ENCODE peak calls at places on chromosome 5, in eight cellular contexts. One of them, this sample, is unnamed.
A peak's percentile ranks its signal among the peaks of the same experiment; 100 is the strongest.

GRCh38 chr5:150763023-150763793 is 4.4 kb upstream of the DCTN4 start:
- DNase-seq in stimulated activated CD4-positive, alpha-beta T cell treated with anti-CD3 and anti-CD28 coated beads, Interleukin-2, amount 100 ng/mL, for 48 hours: no peak
- DNase-seq in iris pigment epithelial cell: peak; percentile 98
- DNase-seq in activated naive CD4-positive, alpha-beta T cell treated with Interleukin-2 at 50 U/mL for 16 hours: no peak
- DNase-seq in Right ventricle myocardium superior: peak; percentile 74
- DNase-seq in RCC 7860: peak; percentile 86
- DNase-seq in Ammon's horn: no peak
- DNase-seq in GOT3: no peak
- DNase-seq in this sample: peak; percentile 100

GRCh38 chr5:35777358-35778087 is 79.2 kb upstream of the IL7R start:
- DNase-seq in iris pigment epithelial cell: peak; percentile 88
- DNase-seq in activated naive CD4-positive, alpha-beta T cell treated with Interleukin-2 at 50 U/mL for 16 hours: peak; percentile 66
- DNase-seq in GOT3: no peak
- DNase-seq in Ammon's horn: peak; percentile 81
- DNase-seq in Right ventricle myocardium superior: peak; percentile 44
- DNase-seq in RCC 7860: peak; percentile 59
- DNase-seq in stimulated activated CD4-positive, alpha-beta T cell treated with anti-CD3 and anti-CD28 coated beads, Interleukin-2, amount 100 ng/mL, for 48 hours: peak; percentile 80
- DNase-seq in this sample: peak; percentile 70

GRCh38 chr5:108739906-108740305 is 7.8 kb upstream of the FER start:
- DNase-seq in activated naive CD4-positive, alpha-beta T cell treated with Interleukin-2 at 50 U/mL for 16 hours: no peak
- DNase-seq in iris pigment epithelial cell: no peak
- DNase-seq in Right ventricle myocardium superior: no peak
- DNase-seq in Ammon's horn: no peak
- DNase-seq in RCC 7860: no peak
- DNase-seq in stimulated activated CD4-positive, alpha-beta T cell treated with anti-CD3 and anti-CD28 coated beads, Interleukin-2, amount 100 ng/mL, for 48 hours: no peak
- DNase-seq in GOT3: no peak
- DNase-seq in this sample: no peak

GRCh38 chr5:78647838-78648358 is 674 bp downstream of the LHFPL2 start:
- DNase-seq in GOT3: no peak
- DNase-seq in iris pigment epithelial cell: peak; percentile 60
- DNase-seq in Right ventricle myocardium superior: peak; percentile 81
- DNase-seq in activated naive CD4-positive, alpha-beta T cell treated with Interleukin-2 at 50 U/mL for 16 hours: no peak
- DNase-seq in Ammon's horn: peak; percentile 60
- DNase-seq in stimulated activated CD4-positive, alpha-beta T cell treated with anti-CD3 and anti-CD28 coated beads, Interleukin-2, amount 100 ng/mL, for 48 hours: no peak
- DNase-seq in RCC 7860: no peak
- DNase-seq in this sample: no peak

GRCh38 chr5:67059747-67060490 is 136.7 kb downstream of the CD180 start:
- DNase-seq in Right ventricle myocardium superior: no peak
- DNase-seq in iris pigment epithelial cell: peak; percentile 80
- DNase-seq in GOT3: no peak
- DNase-seq in activated naive CD4-positive, alpha-beta T cell treated with Interleukin-2 at 50 U/mL for 16 hours: no peak
- DNase-seq in stimulated activated CD4-positive, alpha-beta T cell treated with anti-CD3 and anti-CD28 coated beads, Interleukin-2, amount 100 ng/mL, for 48 hours: no peak
- DNase-seq in Ammon's horn: no peak
- DNase-seq in RCC 7860: no peak
- DNase-seq in this sample: no peak

GRCh38 chr5:118793091-118793490 is 195.3 kb downstream of the DTWD2 start:
- DNase-seq in Ammon's horn: no peak
- DNase-seq in Right ventricle myocardium superior: no peak
- DNase-seq in RCC 7860: no peak
- DNase-seq in stimulated activated CD4-positive, alpha-beta T cell treated with anti-CD3 and anti-CD28 coated beads, Interleukin-2, amount 100 ng/mL, for 48 hours: no peak
- DNase-seq in GOT3: no peak
- DNase-seq in activated naive CD4-positive, alpha-beta T cell treated with Interleukin-2 at 50 U/mL for 16 hours: no peak
- DNase-seq in iris pigment epithelial cell: no peak
- DNase-seq in this sample: no peak

GRCh38 chr5:175517824-175518450 is 39.6 kb downstream of the SFXN1 start:
- DNase-seq in stimulated activated CD4-positive, alpha-beta T cell treated with anti-CD3 and anti-CD28 coated beads, Interleukin-2, amount 100 ng/mL, for 48 hours: peak; percentile 72
- DNase-seq in RCC 7860: peak; percentile 32
- DNase-seq in GOT3: no peak
- DNase-seq in iris pigment epithelial cell: peak; percentile 97
- DNase-seq in Ammon's horn: peak; percentile 55
- DNase-seq in Right ventricle myocardium superior: no peak
- DNase-seq in activated naive CD4-positive, alpha-beta T cell treated with Interleukin-2 at 50 U/mL for 16 hours: peak; percentile 88
- DNase-seq in this sample: no peak

GRCh38 chr5:93512799-93513198 is 68.2 kb downstream of the NR2F1-AS1 start:
- DNase-seq in Ammon's horn: no peak
- DNase-seq in activated naive CD4-positive, alpha-beta T cell treated with Interleukin-2 at 50 U/mL for 16 hours: no peak
- DNase-seq in iris pigment epithelial cell: peak; percentile 96
- DNase-seq in RCC 7860: peak; percentile 56
- DNase-seq in stimulated activated CD4-positive, alpha-beta T cell treated with anti-CD3 and anti-CD28 coated beads, Interleukin-2, amount 100 ng/mL, for 48 hours: no peak
- DNase-seq in Right ventricle myocardium superior: no peak
- DNase-seq in GOT3: no peak
- DNase-seq in this sample: no peak

GRCh38 chr5:141338538-141339306 is at the start of gene PCDHGA2:
- DNase-seq in stimulated activated CD4-positive, alpha-beta T cell treated with anti-CD3 and anti-CD28 coated beads, Interleukin-2, amount 100 ng/mL, for 48 hours: no peak
- DNase-seq in GOT3: no peak
- DNase-seq in RCC 7860: no peak
- DNase-seq in activated naive CD4-positive, alpha-beta T cell treated with Interleukin-2 at 50 U/mL for 16 hours: no peak
- DNase-seq in Ammon's horn: no peak
- DNase-seq in Right ventricle myocardium superior: no peak
- DNase-seq in iris pigment epithelial cell: peak; percentile 61
- DNase-seq in this sample: no peak

GRCh38 chr5:134577796-134578577 is 52.5 kb downstream of the JADE2 start:
- DNase-seq in activated naive CD4-positive, alpha-beta T cell treated with Interleukin-2 at 50 U/mL for 16 hours: peak; percentile 81
- DNase-seq in stimulated activated CD4-positive, alpha-beta T cell treated with anti-CD3 and anti-CD28 coated beads, Interleukin-2, amount 100 ng/mL, for 48 hours: peak; percentile 76
- DNase-seq in Right ventricle myocardium superior: peak; percentile 90
- DNase-seq in GOT3: peak; percentile 43
- DNase-seq in RCC 7860: peak; percentile 63
- DNase-seq in Ammon's horn: peak; percentile 84
- DNase-seq in iris pigment epithelial cell: peak; percentile 68
- DNase-seq in this sample: peak; percentile 54

GRCh38 chr5:38453506-38453905 is 102.9 kb downstream of the LIFR start:
- DNase-seq in activated naive CD4-positive, alpha-beta T cell treated with Interleukin-2 at 50 U/mL for 16 hours: peak; percentile 29
- DNase-seq in RCC 7860: no peak
- DNase-seq in GOT3: no peak
- DNase-seq in Right ventricle myocardium superior: peak; percentile 13
- DNase-seq in iris pigment epithelial cell: no peak
- DNase-seq in Ammon's horn: peak; percentile 54
- DNase-seq in stimulated activated CD4-positive, alpha-beta T cell treated with anti-CD3 and anti-CD28 coated beads, Interleukin-2, amount 100 ng/mL, for 48 hours: peak; percentile 3
- DNase-seq in this sample: peak; percentile 7

GRCh38 chr5:173888473-173889135 is 455 bp downstream of the CPEB4 start:
- DNase-seq in activated naive CD4-positive, alpha-beta T cell treated with Interleukin-2 at 50 U/mL for 16 hours: peak; percentile 11
- DNase-seq in GOT3: no peak
- DNase-seq in iris pigment epithelial cell: no peak
- DNase-seq in Ammon's horn: no peak
- DNase-seq in stimulated activated CD4-positive, alpha-beta T cell treated with anti-CD3 and anti-CD28 coated beads, Interleukin-2, amount 100 ng/mL, for 48 hours: no peak
- DNase-seq in Right ventricle myocardium superior: peak; percentile 50
- DNase-seq in RCC 7860: no peak
- DNase-seq in this sample: no peak

GRCh38 chr5:179585903-179586511 is 35.7 kb downstream of the RUFY1 start:
- DNase-seq in stimulated activated CD4-positive, alpha-beta T cell treated with anti-CD3 and anti-CD28 coated beads, Interleukin-2, amount 100 ng/mL, for 48 hours: no peak
- DNase-seq in Ammon's horn: peak; percentile 48
- DNase-seq in Right ventricle myocardium superior: no peak
- DNase-seq in activated naive CD4-positive, alpha-beta T cell treated with Interleukin-2 at 50 U/mL for 16 hours: no peak
- DNase-seq in GOT3: no peak
- DNase-seq in iris pigment epithelial cell: no peak
- DNase-seq in RCC 7860: no peak
- DNase-seq in this sample: no peak